ENCODE peak calls at places on chromosomes 12 and 14, in seven cellular contexts. One of them, this sample, is unnamed.

GRCh38 chr12:128381537-128381936 is 114.6 kb downstream of the TMEM132C start:
- DNase-seq in HepG2: no peak
- DNase-seq in lower lobe of right lung: no peak
- DNase-seq in fibroblast of villous mesenchyme: no peak
- DNase-seq in heart left ventricle: no peak
- DNase-seq in glutamatergic neuron: no peak
- DNase-seq in mesothelial cell of epicardium: no peak
- DNase-seq in this sample: no peak

GRCh38 chr12:129827102-129827873 is 76.5 kb downstream of the TMEM132D start:
- DNase-seq in fibroblast of villous mesenchyme: no peak
- DNase-seq in glutamatergic neuron: no peak
- DNase-seq in mesothelial cell of epicardium: no peak
- DNase-seq in lower lobe of right lung: no peak
- DNase-seq in HepG2: no peak
- DNase-seq in heart left ventricle: no peak
- DNase-seq in this sample: no peak

GRCh38 chr12:2844786-2845185 is 10.0 kb upstream of the NRIP2 start:
- DNase-seq in mesothelial cell of epicardium: no peak
- DNase-seq in lower lobe of right lung: no peak
- DNase-seq in HepG2: no peak
- DNase-seq in glutamatergic neuron: no peak
- DNase-seq in heart left ventricle: no peak
- DNase-seq in fibroblast of villous mesenchyme: no peak
- DNase-seq in this sample: no peak

GRCh38 chr12:52004042-52004648 is 2.6 kb upstream of the TAMALIN start:
- DNase-seq in heart left ventricle: peak; percentile 60
- DNase-seq in HepG2: peak; percentile 40
- DNase-seq in lower lobe of right lung: no peak
- DNase-seq in fibroblast of villous mesenchyme: peak; percentile 65
- DNase-seq in glutamatergic neuron: no peak
- DNase-seq in mesothelial cell of epicardium: no peak
- DNase-seq in this sample: no peak

GRCh38 chr12:29578070-29578469 is 80.6 kb upstream of the OVCH1 start:
- DNase-seq in fibroblast of villous mesenchyme: peak; percentile 66
- DNase-seq in heart left ventricle: no peak
- DNase-seq in mesothelial cell of epicardium: no peak
- DNase-seq in HepG2: no peak
- DNase-seq in lower lobe of right lung: no peak
- DNase-seq in glutamatergic neuron: no peak
- DNase-seq in this sample: no peak

GRCh38 chr12:100789146-100789545 is 5.4 kb upstream of the ANO4 start:
- DNase-seq in HepG2: no peak
- DNase-seq in heart left ventricle: no peak
- DNase-seq in glutamatergic neuron: no peak
- DNase-seq in lower lobe of right lung: no peak
- DNase-seq in fibroblast of villous mesenchyme: peak; percentile 40
- DNase-seq in mesothelial cell of epicardium: no peak
- DNase-seq in this sample: no peak

GRCh38 chr12:27163048-27163715 is 80.8 kb upstream of the C12orf71 start:
- DNase-seq in mesothelial cell of epicardium: no peak
- DNase-seq in HepG2: no peak
- DNase-seq in heart left ventricle: no peak
- DNase-seq in fibroblast of villous mesenchyme: no peak
- DNase-seq in lower lobe of right lung: no peak
- DNase-seq in glutamatergic neuron: no peak
- DNase-seq in this sample: no peak

GRCh38 chr14:22185191-22185590 is 403.8 kb downstream of the DAD1 start:
- DNase-seq in mesothelial cell of epicardium: no peak
- DNase-seq in lower lobe of right lung: no peak
- DNase-seq in fibroblast of villous mesenchyme: peak; percentile 28
- DNase-seq in glutamatergic neuron: no peak
- DNase-seq in heart left ventricle: no peak
- DNase-seq in HepG2: peak; percentile 24
- DNase-seq in this sample: no peak

GRCh38 chr14:96962337-96962736 is 165.2 kb downstream of the VRK1 start:
- DNase-seq in lower lobe of right lung: no peak
- DNase-seq in HepG2: no peak
- DNase-seq in glutamatergic neuron: no peak
- DNase-seq in mesothelial cell of epicardium: no peak
- DNase-seq in fibroblast of villous mesenchyme: no peak
- DNase-seq in heart left ventricle: no peak
- DNase-seq in this sample: no peak

GRCh38 chr12:79548525-79548924 is 142.2 kb downstream of the PAWR start:
- DNase-seq in mesothelial cell of epicardium: no peak
- DNase-seq in glutamatergic neuron: no peak
- DNase-seq in lower lobe of right lung: no peak
- DNase-seq in HepG2: no peak
- DNase-seq in fibroblast of villous mesenchyme: no peak
- DNase-seq in heart left ventricle: no peak
- DNase-seq in this sample: no peak

GRCh38 chr14:61466249-61466904 is 145.0 kb downstream of the PRKCH start:
- DNase-seq in mesothelial cell of epicardium: no peak
- DNase-seq in fibroblast of villous mesenchyme: peak; percentile 99
- DNase-seq in lower lobe of right lung: no peak
- DNase-seq in heart left ventricle: peak; percentile 75
- DNase-seq in glutamatergic neuron: no peak
- DNase-seq in HepG2: peak; percentile 69
- DNase-seq in this sample: no peak

GRCh38 chr12:109871678-109872314 is 8.5 kb downstream of the GLTP start:
- DNase-seq in HepG2: peak; percentile 39
- DNase-seq in fibroblast of villous mesenchyme: no peak
- DNase-seq in lower lobe of right lung: no peak
- DNase-seq in mesothelial cell of epicardium: no peak
- DNase-seq in glutamatergic neuron: no peak
- DNase-seq in heart left ventricle: no peak
- DNase-seq in this sample: no peak

GRCh38 chr12:48934312-48934706 is 9.0 kb upstream of the FKBP11 start:
- DNase-seq in HepG2: peak; percentile 23
- DNase-seq in glutamatergic neuron: no peak
- DNase-seq in fibroblast of villous mesenchyme: no peak
- DNase-seq in heart left ventricle: no peak
- DNase-seq in mesothelial cell of epicardium: no peak
- DNase-seq in lower lobe of right lung: no peak
- DNase-seq in this sample: no peak

GRCh38 chr14:72666610-72667009 is 227.3 kb downstream of the DPF3 start:
- DNase-seq in mesothelial cell of epicardium: no peak
- DNase-seq in HepG2: no peak
- DNase-seq in fibroblast of villous mesenchyme: peak; percentile 58
- DNase-seq in heart left ventricle: no peak
- DNase-seq in lower lobe of right lung: no peak
- DNase-seq in glutamatergic neuron: no peak
- DNase-seq in this sample: no peak

GRCh38 chr14:52277552-52277951 is 10.1 kb downstream of the PTGDR start:
- DNase-seq in glutamatergic neuron: no peak
- DNase-seq in lower lobe of right lung: no peak
- DNase-seq in HepG2: no peak
- DNase-seq in mesothelial cell of epicardium: no peak
- DNase-seq in fibroblast of villous mesenchyme: no peak
- DNase-seq in heart left ventricle: no peak
- DNase-seq in this sample: no peak

GRCh38 chr12:79508622-79509021 is 182.1 kb downstream of the PAWR start:
- DNase-seq in mesothelial cell of epicardium: no peak
- DNase-seq in fibroblast of villous mesenchyme: no peak
- DNase-seq in HepG2: no peak
- DNase-seq in lower lobe of right lung: no peak
- DNase-seq in heart left ventricle: no peak
- DNase-seq in glutamatergic neuron: no peak
- DNase-seq in this sample: no peak

GRCh38 chr12:80472912-80473500 is 29.0 kb downstream of the PTPRQ start:
- DNase-seq in glutamatergic neuron: no peak
- DNase-seq in heart left ventricle: no peak
- DNase-seq in mesothelial cell of epicardium: no peak
- DNase-seq in HepG2: peak; percentile 35
- DNase-seq in lower lobe of right lung: peak; percentile 19
- DNase-seq in fibroblast of villous mesenchyme: peak; percentile 78
- DNase-seq in this sample: no peak

GRCh38 chr14:83638725-83639124 is 1891.2 kb upstream of the FLRT2 start:
- DNase-seq in fibroblast of villous mesenchyme: no peak
- DNase-seq in HepG2: peak; percentile 1
- DNase-seq in glutamatergic neuron: no peak
- DNase-seq in heart left ventricle: no peak
- DNase-seq in lower lobe of right lung: no peak
- DNase-seq in mesothelial cell of epicardium: no peak
- DNase-seq in this sample: no peak

GRCh38 chr14:54438703-54439102 is 2.5 kb downstream of the CNIH1 start:
- DNase-seq in mesothelial cell of epicardium: no peak
- DNase-seq in HepG2: no peak
- DNase-seq in glutamatergic neuron: no peak
- DNase-seq in heart left ventricle: no peak
- DNase-seq in fibroblast of villous mesenchyme: no peak
- DNase-seq in lower lobe of right lung: no peak
- DNase-seq in this sample: no peak

GRCh38 chr14:92780865-92781264 is 13.2 kb upstream of the GOLGA5 start:
- DNase-seq in fibroblast of villous mesenchyme: no peak
- DNase-seq in HepG2: no peak
- DNase-seq in heart left ventricle: no peak
- DNase-seq in lower lobe of right lung: no peak
- DNase-seq in glutamatergic neuron: no peak
- DNase-seq in mesothelial cell of epicardium: no peak
- DNase-seq in this sample: no peak

GRCh38 chr12:131345521-131346436 is 365.1 kb upstream of the SFSWAP start:
- DNase-seq in fibroblast of villous mesenchyme: no peak
- DNase-seq in HepG2: no peak
- DNase-seq in heart left ventricle: no peak
- DNase-seq in glutamatergic neuron: no peak
- DNase-seq in mesothelial cell of epicardium: no peak
- DNase-seq in lower lobe of right lung: no peak
- DNase-seq in this sample: no peak

GRCh38 chr14:55412686-55413085 is 1.1 kb upstream of the ATG14 start:
- DNase-seq in fibroblast of villous mesenchyme: peak; percentile 45
- DNase-seq in heart left ventricle: no peak
- DNase-seq in mesothelial cell of epicardium: no peak
- DNase-seq in lower lobe of right lung: no peak
- DNase-seq in HepG2: no peak
- DNase-seq in glutamatergic neuron: no peak
- DNase-seq in this sample: no peak

GRCh38 chr12:52876371-52876770 is 27.6 kb upstream of the KRT78 start:
- DNase-seq in mesothelial cell of epicardium: no peak
- DNase-seq in fibroblast of villous mesenchyme: no peak
- DNase-seq in lower lobe of right lung: peak; percentile 86
- DNase-seq in glutamatergic neuron: no peak
- DNase-seq in heart left ventricle: no peak
- DNase-seq in HepG2: no peak
- DNase-seq in this sample: no peak

GRCh38 chr14:68689426-68689825 is 103.4 kb downstream of the ZFP36L1 start:
- DNase-seq in mesothelial cell of epicardium: no peak
- DNase-seq in HepG2: no peak
- DNase-seq in lower lobe of right lung: no peak
- DNase-seq in heart left ventricle: no peak
- DNase-seq in glutamatergic neuron: no peak
- DNase-seq in fibroblast of villous mesenchyme: no peak
- DNase-seq in this sample: no peak

GRCh38 chr12:60106207-60106606 is 510.4 kb downstream of the SLC16A7 start:
- DNase-seq in glutamatergic neuron: no peak
- DNase-seq in mesothelial cell of epicardium: no peak
- DNase-seq in lower lobe of right lung: no peak
- DNase-seq in fibroblast of villous mesenchyme: peak; percentile 16
- DNase-seq in heart left ventricle: no peak
- DNase-seq in HepG2: no peak
- DNase-seq in this sample: no peak
- TF ChIP-seq CTCF in glutamatergic neuron: no peak
- TF ChIP-seq CTCF in mesothelial cell of epicardium: no peak
- TF ChIP-seq CTCF in lower lobe of right lung: no peak
- TF ChIP-seq CTCF in fibroblast of villous mesenchyme: peak; percentile 43
- TF ChIP-seq CTCF in heart left ventricle: no peak
- TF ChIP-seq CTCF in HepG2: no peak
- TF ChIP-seq CTCF in this sample: no peak

GRCh38 chr14:90552465-90553297 is 155.9 kb downstream of the CALM1 start:
- DNase-seq in HepG2: no peak
- DNase-seq in fibroblast of villous mesenchyme: no peak
- DNase-seq in glutamatergic neuron: no peak
- DNase-seq in lower lobe of right lung: peak; percentile 34
- DNase-seq in heart left ventricle: no peak
- DNase-seq in mesothelial cell of epicardium: no peak
- DNase-seq in this sample: no peak
- TF ChIP-seq CTCF in HepG2: no peak
- TF ChIP-seq CTCF in fibroblast of villous mesenchyme: no peak
- TF ChIP-seq CTCF in glutamatergic neuron: no peak
- TF ChIP-seq CTCF in lower lobe of right lung: no peak
- TF ChIP-seq CTCF in heart left ventricle: no peak
- TF ChIP-seq CTCF in mesothelial cell of epicardium: no peak
- TF ChIP-seq CTCF in this sample: no peak

DNA sequence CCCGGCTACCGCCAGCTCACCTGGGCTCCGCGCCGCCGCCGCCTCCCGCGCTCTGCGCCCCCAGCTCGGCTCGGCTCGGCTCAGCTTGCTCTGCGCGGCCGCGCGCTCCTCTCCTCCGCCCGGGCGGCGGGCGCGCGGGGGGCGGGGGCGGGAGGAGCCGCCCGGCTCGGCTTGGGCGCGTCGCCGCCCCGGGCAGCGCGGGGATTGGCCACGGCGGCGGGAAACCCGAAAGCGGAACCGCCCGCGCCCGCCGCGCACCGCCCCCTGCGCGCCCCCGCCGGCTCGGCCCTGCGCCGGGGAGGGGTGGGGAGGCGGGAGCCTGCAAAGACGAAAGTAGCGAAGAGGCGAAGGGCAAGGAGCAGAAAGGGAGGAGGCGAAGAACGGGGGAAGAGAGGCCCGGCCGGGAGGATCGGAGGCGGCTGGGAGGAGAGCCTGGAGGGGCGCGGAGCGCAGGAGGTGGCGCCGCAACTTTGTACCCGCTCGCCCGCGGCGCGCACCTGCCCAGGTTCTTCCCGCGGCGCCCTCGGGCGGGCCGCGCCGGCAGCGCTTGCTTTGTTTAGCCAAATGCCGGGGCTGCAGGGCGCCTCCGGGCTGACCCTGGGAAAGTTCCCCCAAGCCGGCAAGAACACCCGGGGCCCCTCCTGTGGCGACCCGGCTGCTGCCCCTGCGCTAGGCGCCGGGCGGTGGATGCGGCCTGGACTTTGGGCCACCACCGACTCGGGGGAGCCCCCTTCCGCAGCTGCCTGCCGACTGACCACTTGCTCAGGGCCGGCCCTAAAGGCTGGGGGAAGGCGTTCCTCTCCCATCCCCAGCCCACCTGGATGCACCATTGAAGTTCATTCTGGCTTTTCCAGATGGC is at the start of gene CAMKK2:
- DNase-seq in lower lobe of right lung: peak; percentile 89
- DNase-seq in glutamatergic neuron: peak; percentile 86
- DNase-seq in fibroblast of villous mesenchyme: peak; percentile 77
- DNase-seq in heart left ventricle: peak; percentile 89
- DNase-seq in mesothelial cell of epicardium: peak; percentile 81
- DNase-seq in HepG2: peak; percentile 50
- DNase-seq in this sample: peak; percentile 91
- TF ChIP-seq CTCF in lower lobe of right lung: peak; percentile 36
- TF ChIP-seq CTCF in glutamatergic neuron: no peak
- TF ChIP-seq CTCF in fibroblast of villous mesenchyme: peak; percentile 13
- TF ChIP-seq CTCF in heart left ventricle: no peak
- TF ChIP-seq CTCF in mesothelial cell of epicardium: no peak
- TF ChIP-seq CTCF in HepG2: peak; percentile 36
- TF ChIP-seq CTCF in this sample: peak; percentile 22

DNA sequence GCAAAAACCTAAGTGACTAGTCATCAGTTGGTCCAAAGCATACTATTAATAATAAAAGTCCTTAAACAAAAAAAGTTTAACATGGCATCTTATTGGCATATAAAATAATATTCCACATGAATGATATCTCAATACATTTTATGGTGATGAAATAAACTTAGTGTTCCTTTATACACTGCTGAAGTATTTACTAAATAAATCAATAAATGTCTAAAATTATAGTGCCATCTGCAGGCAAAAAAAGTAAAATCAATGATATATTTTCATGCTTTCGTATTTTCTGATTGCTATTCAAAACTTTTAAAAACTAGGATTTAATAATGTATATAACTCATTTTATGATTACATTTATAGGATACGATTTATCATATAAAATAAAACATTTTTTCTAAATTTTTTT is 30.5 kb downstream of the PUS7L start:
- DNase-seq in mesothelial cell of epicardium: no peak
- DNase-seq in glutamatergic neuron: no peak
- DNase-seq in heart left ventricle: no peak
- DNase-seq in fibroblast of villous mesenchyme: no peak
- DNase-seq in HepG2: no peak
- DNase-seq in lower lobe of right lung: no peak
- DNase-seq in this sample: no peak
- TF ChIP-seq CTCF in mesothelial cell of epicardium: peak; percentile 55
- TF ChIP-seq CTCF in glutamatergic neuron: peak; percentile 54
- TF ChIP-seq CTCF in heart left ventricle: no peak
- TF ChIP-seq CTCF in fibroblast of villous mesenchyme: no peak
- TF ChIP-seq CTCF in HepG2: no peak
- TF ChIP-seq CTCF in lower lobe of right lung: peak; percentile 11
- TF ChIP-seq CTCF in this sample: no peak

This sample was measured in natural killer cell.